ENCODE peak calls at places on chromosome 7, in nine cellular contexts. J is HL-60; B is NCI-H1092; W is posterior cingulate gyrus; P is Right ventricle myocardium superior; Q is Ammon's horn; L is activated T-helper 1 cell treated with anti-CD3 and anti-CD28 coated beads, Interleukin-12 subunit alpha, Interleukin-12 subunit beta, Interleukin-2, Interleukin-4 antibody, amounts not matched to agents 30 ng/mL and 10 ng/mL and 1 ng/mL, durations not matched to agents 14 hours and 24 hours and 36 hours; C is left ventricle myocardium superior; Z is NCI-H748 treated with DMSO at 0.1 percent for 48 hours. N is an unnamed sample.

GRCh38 chr7:120941064-120941463 is 9.5 kb upstream of the ING3 start:
- DNase-seq in L (no peak), Z (no peak), B (no peak), Q (no peak), C (no peak), W (no peak), J (no peak), P (no peak), N (peak; percentile 16)

GRCh38 chr7:150389532-150389816 is 10.3 kb downstream of the ZNF775 start:
- DNase-seq in Q (no peak), L (no peak), J (no peak), C (no peak), W (no peak), P (no peak), Z (no peak), B (no peak), N (no peak)

GRCh38 chr7:155198901-155199845 is 98.5 kb upstream of the INSIG1 start:
- DNase-seq in W (no peak), L (peak; percentile 48), Q (no peak), B (no peak), J (no peak), C (no peak), P (no peak), Z (no peak), N (no peak)

GRCh38 chr7:47617131-47617530 is 35.2 kb upstream of the TNS3 start:
- DNase-seq in B (no peak), L (no peak), C (no peak), Z (no peak), Q (no peak), J (no peak), W (no peak), P (no peak), N (no peak)

GRCh38 chr7:105990726-105991465 is 27.8 kb downstream of the CDHR3 start:
- DNase-seq in Z (no peak), J (no peak), Q (no peak), B (peak; percentile 13), P (no peak), W (no peak), C (no peak), L (no peak), N (no peak)

GRCh38 chr7:14698239-14698638 is 204.3 kb downstream of the DGKB start:
- DNase-seq in L (no peak), Q (no peak), P (no peak), J (no peak), C (no peak), W (no peak), Z (peak; percentile 18), B (no peak), N (no peak)

GRCh38 chr7:54339074-54339473 is 203.1 kb upstream of the VSTM2A start:
- DNase-seq in J (no peak), P (no peak), Q (no peak), B (no peak), C (peak; percentile 34), W (no peak), L (no peak), Z (no peak), N (no peak)

GRCh38 chr7:111853231-111853990 is 291.1 kb upstream of the IMMP2L start:
- DNase-seq in J (no peak), Z (no peak), B (no peak), L (no peak), C (no peak), W (no peak), Q (peak; percentile 58), P (no peak), N (no peak)

GRCh38 chr7:38002689-38003088 is 82.2 kb downstream of the EPDR1 start:
- DNase-seq in Z (no peak), J (no peak), W (no peak), B (no peak), P (no peak), L (no peak), C (no peak), Q (no peak), N (no peak)

GRCh38 chr7:101722247-101722646 is 93.2 kb upstream of the MYL10 start:
- DNase-seq in W (no peak), L (no peak), B (no peak), J (no peak), C (no peak), P (no peak), Z (no peak), Q (no peak), N (no peak)

GRCh38 chr7:88485811-88486210 is 179.1 kb upstream of the STEAP4 start:
- DNase-seq in C (no peak), W (no peak), J (no peak), P (no peak), B (no peak), Q (peak; percentile 14), Z (no peak), L (no peak), N (no peak)

GRCh38 chr7:107528461-107528860 is 35.3 kb downstream of the COG5 start:
- DNase-seq in B (no peak), Q (no peak), J (no peak), W (no peak), P (no peak), L (no peak), C (no peak), Z (no peak), N (no peak)

GRCh38 chr7:55545496-55545895 is 26.8 kb downstream of the VOPP1 start:
- DNase-seq in C (peak; percentile 38), Q (peak; percentile 61), P (no peak), Z (no peak), W (no peak), J (no peak), L (no peak), B (no peak), N (no peak)

GRCh38 chr7:98217623-98218582 is 6.7 kb downstream of the BHLHA15 start:
- DNase-seq in Q (peak; percentile 88), B (no peak), Z (no peak), L (no peak), J (peak; percentile 50), W (peak; percentile 51), C (no peak), P (peak; percentile 48), N (peak; percentile 49)

GRCh38 chr7:138000081-138000701 is 1.7 kb downstream of the CREB3L2 start:
- DNase-seq in J (peak; percentile 73), L (no peak), Q (peak; percentile 37), B (no peak), Z (no peak), P (peak; percentile 60), C (no peak), W (no peak), N (peak; percentile 58)

GRCh38 chr7:1590887-1591286 is 21.1 kb upstream of the PSMG3 start:
- DNase-seq in C (no peak), Z (no peak), J (no peak), P (no peak), L (no peak), B (no peak), Q (no peak), W (no peak), N (no peak)

GRCh38 chr7:117673839-117674238 is 194.0 kb downstream of the CFTR start:
- DNase-seq in L (no peak), Q (peak; percentile 32), W (no peak), C (no peak), Z (peak; percentile 39), B (peak; percentile 62), J (no peak), P (no peak), N (no peak)

GRCh38 chr7:51005074-51005473 is 222.4 kb upstream of the GRB10 start:
- DNase-seq in W (no peak), P (no peak), B (no peak), J (no peak), C (no peak), Q (no peak), L (no peak), Z (no peak), N (no peak)

GRCh38 chr7:24708244-24708643 is 49.0 kb downstream of the GSDME start:
- DNase-seq in B (no peak), P (no peak), C (no peak), L (no peak), Q (no peak), W (no peak), Z (no peak), J (no peak), N (no peak)

GRCh38 chr7:43701929-43702328 is 27.4 kb downstream of the COA1 start:
- DNase-seq in Z (no peak), Q (no peak), P (no peak), W (no peak), C (no peak), L (no peak), J (no peak), B (no peak), N (no peak)

GRCh38 chr7:26489906-26490305 is 198.2 kb downstream of the SNX10 start:
- DNase-seq in J (no peak), B (no peak), W (no peak), Z (no peak), P (no peak), C (no peak), L (no peak), Q (no peak), N (no peak)

GRCh38 chr7:157517782-157518513 is 181.1 kb downstream of the DNAJB6 start:
- DNase-seq in C (no peak), W (no peak), P (peak; percentile 14), Q (no peak), L (no peak), B (no peak), Z (no peak), J (no peak), N (no peak)